ENCODE peak calls at places on chromosome 12, in four cellular contexts. W is NCI-H1092, S is nephron progenitor cell, J is HuH-7.5. U is an unnamed sample.

GRCh38 chr12:6534914-6535696 is 788 bp downstream of the GAPDH start:
- DNase-seq in W (peak), S (peak), J (no peak), U (peak)

GRCh38 chr12:50103767-50104321 is at the start of gene GPD1:
- DNase-seq in W (peak), S (peak), J (no peak), U (peak)

GRCh38 chr12:93778306-93778705 is 101.1 kb downstream of the CRADD start:
- DNase-seq in W (no peak), S (no peak), J (no peak), U (no peak)

GRCh38 chr12:55972906-55973597 is 826 bp upstream of the RAB5B start:
- DNase-seq in W (no peak), S (no peak), J (no peak), U (no peak)

GRCh38 chr12:58583956-58584355 is 336.3 kb downstream of the LRIG3 start:
- DNase-seq in W (no peak), S (no peak), J (no peak), U (no peak)

GRCh38 chr12:132771126-132771838 is 9.7 kb upstream of the ANKLE2 start:
- DNase-seq in W (no peak), S (no peak), J (no peak), U (no peak)

GRCh38 chr12:127214196-127214595 is 1052.8 kb upstream of the TMEM132C start:
- DNase-seq in W (no peak), S (no peak), J (no peak), U (no peak)

GRCh38 chr12:106757623-106758348 is 16.7 kb upstream of the RIC8B start:
- DNase-seq in W (no peak), S (no peak), J (no peak), U (no peak)

GRCh38 chr12:32944195-32944594 is 47.6 kb upstream of the PKP2 start:
- DNase-seq in W (no peak), S (no peak), J (no peak), U (peak)

GRCh38 chr12:19239616-19240234 is 110.2 kb downstream of the PLEKHA5 start:
- DNase-seq in W (no peak), S (no peak), J (no peak), U (no peak)

GRCh38 chr12:50283924-50284236 is 560 bp upstream of the LIMA1 start:
- DNase-seq in W (no peak), S (no peak), J (no peak), U (no peak)

GRCh38 chr12:51051787-51052186 is 3.7 kb downstream of the LETMD1 start:
- DNase-seq in W (no peak), S (no peak), J (no peak), U (no peak)

GRCh38 chr12:7093486-7093885 is 1.2 kb upstream of the C1R start:
- DNase-seq in W (no peak), S (no peak), J (no peak), U (no peak)

GRCh38 chr12:104628338-104629135 is 171.8 kb downstream of the CHST11 start:
- DNase-seq in W (no peak), S (no peak), J (no peak), U (no peak)

GRCh38 chr12:4421590-4422031 is 24.0 kb downstream of the FGF6 start:
- DNase-seq in W (peak), S (peak), J (peak), U (peak)

GRCh38 chr12:95318071-95318545 is 100.5 kb downstream of the VEZT start:
- DNase-seq in W (no peak), S (no peak), J (peak), U (no peak)

GRCh38 chr12:116303929-116304328 is 26.4 kb upstream of the MED13L start:
- DNase-seq in W (no peak), S (no peak), J (no peak), U (no peak)

GRCh38 chr12:12384601-12385321 is 27.9 kb downstream of the BORCS5 start:
- DNase-seq in W (no peak), S (peak), J (peak), U (no peak)

GRCh38 chr12:47033081-47033480 is 46.3 kb upstream of the PCED1B start:
- DNase-seq in W (no peak), S (no peak), J (no peak), U (no peak)

GRCh38 chr12:66516133-66516532 is 162.7 kb downstream of the GRIP1 start:
- DNase-seq in W (no peak), S (no peak), J (no peak), U (no peak)

GRCh38 chr12:69476276-69477017 is 6.3 kb downstream of the FRS2 start:
- DNase-seq in W (no peak), S (no peak), J (no peak), U (peak)

GRCh38 chr12:123382684-123383083 is 1.2 kb upstream of the KMT5A start:
- DNase-seq in W (no peak), S (no peak), J (no peak), U (no peak)

GRCh38 chr12:59858508-59858907 is 262.7 kb downstream of the SLC16A7 start:
- DNase-seq in W (no peak), S (no peak), J (peak), U (no peak)

GRCh38 chr12:89817501-89818226 is 109.0 kb upstream of the ATP2B1 start:
- DNase-seq in W (no peak), S (no peak), J (no peak), U (no peak)